ENCODE peak calls at places on chromosomes 13 and 19, in six cellular contexts. Z, M, J, X, Q and G are unnamed samples.

GRCh38 chr13:106176103-106176502 is 359.4 kb downstream of the EFNB2 start:
- DNase-seq in J (no peak), Q (no peak), Z (no peak), M (no peak), X (no peak), G (no peak)

GRCh38 chr13:28981530-28981929 is 161.4 kb downstream of the MTUS2 start:
- DNase-seq in X (no peak), M (no peak), Z (no peak), J (no peak), Q (no peak), G (no peak)

GRCh38 chr19:56725829-56726424 is 54.4 kb upstream of the ZNF835 start:
- DNase-seq in X (no peak), M (no peak), Z (peak; percentile 23), Q (no peak), J (no peak), G (peak; percentile 27)

GRCh38 chr19:40274585-40275544 is 10.3 kb downstream of the AKT2 start:
- DNase-seq in Q (no peak), M (no peak), X (no peak), J (peak; percentile 49), Z (no peak), G (no peak)

GRCh38 chr19:20079487-20079886 is 1.7 kb downstream of the ZNF90 start:
- DNase-seq in J (no peak), Z (no peak), X (no peak), M (no peak), Q (no peak), G (no peak)

GRCh38 chr19:54388001-54388802 is 23.5 kb upstream of the LAIR1 start:
- DNase-seq in J (no peak), X (no peak), Q (no peak), M (no peak), Z (no peak), G (no peak)

GRCh38 chr19:28169168-28169862 is 1043.6 kb downstream of the UQCRFS1 start:
- DNase-seq in J (no peak), M (no peak), Z (no peak), X (peak; percentile 51), Q (no peak), G (no peak)

GRCh38 chr13:102510072-102510471 is 86.7 kb upstream of the TPP2 start:
- DNase-seq in J (no peak), Z (no peak), X (no peak), M (no peak), Q (no peak), G (no peak)

DNA sequence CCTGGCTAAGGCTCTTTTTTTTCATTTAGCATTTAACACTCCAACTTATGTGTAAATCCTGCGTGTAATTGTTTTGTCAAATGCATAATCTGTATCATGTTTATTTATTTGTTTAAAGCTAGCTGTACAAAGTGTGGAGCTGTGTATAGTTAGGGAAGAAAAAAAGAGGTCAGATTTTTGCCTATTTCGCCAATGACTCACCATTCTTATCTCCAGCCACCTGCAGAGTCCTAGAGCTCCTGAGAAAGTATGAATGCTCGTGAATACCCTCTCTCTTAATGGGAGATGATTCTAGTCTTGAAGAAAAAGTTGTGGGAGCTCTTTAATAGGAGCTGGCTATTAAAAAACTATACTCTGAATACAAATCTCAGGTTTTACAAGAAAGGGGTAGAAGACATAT is 778.8 kb upstream of the SLITRK5 start:
- DNase-seq in Z (no peak), X (no peak), Q (no peak), J (no peak), M (no peak), G (no peak)
- TF ChIP-seq JUND in Z (no peak), X (no peak), Q (no peak), J (no peak), M (no peak), G (no peak)

DNA sequence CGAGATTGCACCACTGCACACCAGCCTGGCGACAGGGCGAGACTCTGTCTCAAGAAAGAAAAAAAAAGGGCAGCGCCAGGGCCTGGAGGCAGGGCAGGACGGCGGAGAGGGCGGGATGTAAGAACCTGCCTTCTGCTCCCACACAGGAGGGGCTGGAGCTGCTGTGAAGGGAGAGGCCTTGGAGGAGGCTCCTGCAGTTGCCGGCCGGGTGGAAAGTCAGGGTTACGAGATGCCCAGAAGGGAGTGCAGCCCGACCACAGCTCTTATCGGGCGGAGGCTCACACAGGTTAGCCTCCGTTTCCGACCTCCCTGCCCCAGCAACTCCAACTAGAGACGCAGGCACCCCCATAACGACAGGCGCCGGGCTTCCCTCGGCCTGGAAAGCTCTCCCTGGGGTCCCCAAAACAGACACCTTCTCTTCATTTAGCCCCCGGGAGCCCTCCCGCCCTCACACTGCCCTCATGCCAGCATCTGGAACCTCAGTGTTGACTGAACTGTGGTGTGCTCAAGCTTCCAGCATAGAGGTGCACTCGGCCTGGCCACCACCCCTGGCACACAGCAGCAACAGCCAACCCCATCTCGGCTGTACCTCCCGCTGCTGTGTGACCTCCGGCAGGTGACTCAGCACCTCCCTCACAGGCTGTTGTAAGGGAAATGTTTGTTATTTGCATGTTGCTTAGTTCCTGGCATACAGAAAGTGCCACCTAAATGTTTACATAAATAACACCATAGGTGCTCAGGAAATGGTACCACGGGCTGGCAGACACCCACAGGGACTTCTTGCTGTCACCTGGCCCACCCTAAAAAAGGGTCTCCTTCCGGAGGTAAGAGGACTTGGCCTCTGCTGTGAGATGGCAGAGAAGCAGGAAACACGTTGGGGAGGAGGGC is 1.3 kb downstream of the PLPP2 start:
- DNase-seq in M (peak; percentile 74), J (peak; percentile 45), Z (peak; percentile 27), X (peak; percentile 76), Q (peak; percentile 42), G (peak; percentile 78)
- TF ChIP-seq JUND in M (no peak), J (no peak), Z (no peak), X (peak; percentile 81), Q (no peak), G (no peak)

DNA sequence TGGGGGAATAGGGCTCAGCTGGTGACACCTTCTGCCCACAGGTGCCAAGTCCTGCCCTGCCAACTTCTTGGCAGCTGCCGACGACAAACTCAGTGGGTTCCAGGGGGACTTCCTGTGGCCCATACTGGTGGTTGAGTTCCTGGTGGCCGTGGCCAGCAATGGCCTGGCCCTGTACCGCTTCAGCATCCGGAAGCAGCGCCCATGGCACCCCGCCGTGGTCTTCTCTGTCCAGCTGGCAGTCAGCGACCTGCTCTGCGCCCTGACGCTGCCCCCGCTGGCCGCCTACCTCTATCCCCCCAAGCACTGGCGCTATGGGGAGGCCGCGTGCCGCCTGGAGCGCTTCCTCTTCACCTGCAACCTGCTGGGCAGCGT is 2.1 kb downstream of the P2RY11 start:
- DNase-seq in J (peak; percentile 30), Z (peak; percentile 47), X (peak; percentile 69), M (no peak), Q (no peak), G (no peak)
- TF ChIP-seq JUND in J (no peak), Z (no peak), X (no peak), M (no peak), Q (no peak), G (no peak)

DNA sequence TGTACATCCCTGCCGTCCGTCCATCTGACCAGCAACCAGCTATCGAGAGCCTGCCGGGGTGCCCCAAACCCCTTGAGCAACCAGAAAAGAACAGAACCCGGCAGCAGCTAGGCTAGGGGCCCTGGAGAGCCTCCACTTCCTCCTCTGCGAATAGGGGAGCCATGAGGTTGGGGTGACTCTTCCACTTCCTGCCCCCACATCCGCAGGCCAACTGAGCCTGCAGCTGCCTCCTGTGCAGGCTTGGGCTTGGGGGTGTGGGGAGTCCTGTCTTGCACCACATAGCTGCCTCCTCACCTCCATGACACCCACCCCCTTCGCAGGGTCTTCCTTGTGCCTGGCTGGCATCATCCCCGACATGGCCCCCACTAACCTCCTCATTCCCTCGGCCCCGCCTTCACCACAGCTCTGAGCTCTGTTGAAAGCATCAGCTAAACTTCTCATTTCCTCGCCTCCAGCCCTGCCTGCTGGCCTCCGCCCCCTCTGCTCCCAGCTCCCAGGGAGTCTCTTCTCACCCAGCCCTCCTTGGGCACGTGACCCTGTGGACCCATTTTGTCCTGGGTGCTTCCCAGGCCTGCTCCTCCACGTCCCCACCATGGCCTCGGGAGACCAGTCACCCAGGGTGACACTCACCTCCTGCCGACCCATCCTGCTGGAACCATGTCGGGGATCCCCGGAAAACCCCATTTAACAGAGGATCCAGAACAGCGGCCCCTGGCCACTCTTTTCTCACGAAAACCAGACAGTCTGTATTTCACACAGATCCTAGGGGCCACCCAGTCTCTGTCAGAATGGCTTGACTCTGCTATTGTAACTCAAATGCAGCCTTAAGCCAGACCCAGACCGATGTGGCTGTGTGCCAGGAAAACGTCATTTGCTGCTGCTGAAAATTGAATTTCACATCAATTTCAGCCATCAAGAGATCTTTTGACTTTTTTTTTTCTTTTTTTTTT is 50.4 kb downstream of the MYO9B start:
- DNase-seq in X (no peak), M (no peak), Z (peak; percentile 83), J (no peak), Q (no peak), G (no peak)
- TF ChIP-seq JUND in X (no peak), M (no peak), Z (no peak), J (no peak), Q (no peak), G (no peak)

GRCh38 chr13:99355267-99356215 is 48.3 kb upstream of the GPR183 start:
- DNase-seq in M (no peak), Q (no peak), J (no peak), X (peak; percentile 37), Z (no peak), G (peak; percentile 47)

GRCh38 chr13:99354371-99354951 is 47.3 kb upstream of the GPR183 start:
- DNase-seq in M (no peak), X (peak; percentile 28), J (no peak), Z (no peak), Q (no peak), G (peak; percentile 28)

GRCh38 chr13:99351772-99352171 is 44.6 kb upstream of the GPR183 start:
- DNase-seq in Z (no peak), J (no peak), M (no peak), Q (no peak), X (peak; percentile 20), G (no peak)

GRCh38 chr13:99352351-99353271 is 45.4 kb upstream of the GPR183 start:
- DNase-seq in M (no peak), Z (no peak), X (peak; percentile 36), J (no peak), Q (no peak), G (no peak)

DNA sequence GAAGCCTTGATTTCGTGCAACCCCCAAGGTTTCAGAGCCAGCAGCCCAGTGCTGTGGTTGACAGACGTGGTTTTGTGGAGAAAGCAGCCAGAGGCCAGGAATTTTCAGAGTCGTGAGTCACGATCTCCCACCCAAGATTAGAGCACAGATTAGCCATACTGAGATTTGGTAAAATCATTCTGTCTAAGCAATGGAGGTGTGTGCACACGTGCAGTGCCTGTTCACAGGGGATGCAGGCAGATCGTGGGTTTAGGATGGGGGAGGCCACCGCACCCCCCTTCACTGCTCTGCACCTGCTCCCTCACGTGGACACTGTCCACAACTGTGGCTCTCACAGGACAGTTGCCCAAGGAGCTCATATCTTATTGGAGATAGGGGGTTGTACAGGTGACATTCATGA is 46.6 kb upstream of the GPR183 start:
- DNase-seq in X (peak; percentile 26), M (no peak), Z (no peak), J (no peak), Q (no peak), G (no peak)
- TF ChIP-seq JUND in X (no peak), M (no peak), Z (peak; percentile 43), J (no peak), Q (no peak), G (no peak)

GRCh38 chr13:36072536-36072935 is 58.6 kb downstream of the DCLK1 start:
- DNase-seq in M (no peak), X (no peak), Z (no peak), J (no peak), Q (no peak), G (no peak)

GRCh38 chr13:36072127-36072526 is 59.1 kb downstream of the DCLK1 start:
- DNase-seq in X (no peak), Z (peak; percentile 35), J (no peak), M (no peak), Q (no peak), G (no peak)

GRCh38 chr13:36074659-36075058 is 56.5 kb downstream of the DCLK1 start:
- DNase-seq in M (no peak), Z (no peak), Q (no peak), X (no peak), J (no peak), G (no peak)

GRCh38 chr13:36067619-36068456 is 63.3 kb downstream of the DCLK1 start:
- DNase-seq in X (no peak), Q (no peak), M (no peak), J (no peak), Z (no peak), G (no peak)

GRCh38 chr13:36069881-36070366 is 61.3 kb downstream of the DCLK1 start:
- DNase-seq in Q (no peak), J (no peak), X (no peak), M (no peak), Z (no peak), G (no peak)
- TF ChIP-seq JUND in Q (no peak), J (no peak), X (no peak), M (no peak), Z (no peak), G (no peak)